ENCODE peak calls at places on chromosomes 2 and 18, in six cellular contexts. G is spleen, S is mesendoderm, K is HEK293T, E is right atrium auricular region, I is GOT3. O is an unnamed sample.

GRCh38 chr2:44564752-44565151 is 203.0 kb downstream of the CAMKMT start:
- DNase-seq in S (no peak), K (no peak), E (no peak), I (no peak), G (no peak), O (no peak)

GRCh38 chr2:157784169-157784822 is 91.8 kb downstream of the ACVR1 start:
- DNase-seq in K (no peak), I (no peak), G (no peak), E (peak), S (peak), O (no peak)

GRCh38 chr18:54616220-54616848 is 25.3 kb downstream of the DYNAP start:
- DNase-seq in E (no peak), G (no peak), S (peak), I (no peak), K (no peak), O (peak)

GRCh38 chr2:183242937-183243336 is 118.7 kb downstream of the NUP35 start:
- DNase-seq in I (no peak), K (no peak), G (no peak), S (no peak), E (no peak), O (no peak)

GRCh38 chr2:126482582-126483464 is 173.1 kb upstream of the GYPC start:
- DNase-seq in K (peak), G (no peak), E (peak), I (no peak), S (peak), O (no peak)

GRCh38 chr2:234335676-234336228 is 161.1 kb downstream of the ARL4C start:
- DNase-seq in S (peak), E (peak), G (peak), K (no peak), I (no peak), O (peak)

GRCh38 chr18:55287146-55287806 is 300.7 kb downstream of the TCF4 start:
- DNase-seq in S (peak), I (no peak), E (no peak), K (no peak), G (no peak), O (no peak)

GRCh38 chr18:51030537-51031258 is 685 bp downstream of the SMAD4 start:
- DNase-seq in G (peak), I (no peak), S (peak), K (peak), E (peak), O (peak)

GRCh38 chr2:239809391-239809790 is 215.8 kb downstream of the NDUFA10 start:
- DNase-seq in K (no peak), S (no peak), E (no peak), I (no peak), G (peak), O (no peak)

GRCh38 chr18:14089781-14090180 is 42.5 kb downstream of the ZNF519 start:
- DNase-seq in E (no peak), K (no peak), S (peak), I (no peak), G (no peak), O (no peak)

GRCh38 chr2:128307595-128307994 is 11.1 kb downstream of the HS6ST1 start:
- DNase-seq in I (no peak), G (peak), S (no peak), K (no peak), E (no peak), O (no peak)

GRCh38 chr2:199470672-199471442 is 13.1 kb upstream of the SATB2 start:
- DNase-seq in I (no peak), K (no peak), G (no peak), S (no peak), E (no peak), O (no peak)

GRCh38 chr2:55989405-55989804 is 65.8 kb upstream of the EFEMP1 start:
- DNase-seq in E (no peak), I (no peak), K (no peak), G (no peak), S (no peak), O (no peak)

GRCh38 chr2:172836386-172837200 is 100.9 kb downstream of the RAPGEF4 start:
- DNase-seq in E (no peak), G (no peak), K (no peak), I (no peak), S (peak), O (peak)

GRCh38 chr2:197255550-197255949 is 55.0 kb downstream of the ANKRD44 start:
- DNase-seq in E (peak), I (no peak), K (no peak), G (peak), S (peak), O (peak)

GRCh38 chr2:36680012-36680411 is 16.5 kb upstream of the VIT start:
- DNase-seq in K (no peak), S (no peak), E (no peak), G (no peak), I (no peak), O (no peak)

GRCh38 chr2:28035163-28035690 is 144.7 kb downstream of the BABAM2 start:
- DNase-seq in K (no peak), I (no peak), S (no peak), G (no peak), E (no peak), O (no peak)

GRCh38 chr2:195280024-195280423 is 377.0 kb upstream of the SLC39A10 start:
- DNase-seq in I (no peak), G (no peak), K (no peak), E (no peak), S (no peak), O (no peak)

GRCh38 chr2:225429718-225430117 is 30.2 kb downstream of the NYAP2 start:
- DNase-seq in E (no peak), I (no peak), G (no peak), S (peak), K (no peak), O (no peak)

GRCh38 chr2:178193496-178193822 is 853 bp upstream of the OSBPL6 start:
- DNase-seq in K (no peak), I (no peak), G (no peak), S (no peak), E (no peak), O (no peak)